ENCODE peak calls at places on chromosomes 11 and 22, in six cellular contexts. X is M059J, W is Daoy, L is ACHN, T is GM04503, E is HuH-7. K is an unnamed sample.

GRCh38 chr22:48088226-48088625 is 1325.8 kb downstream of the TBC1D22A start:
- DNase-seq in L (no peak), E (no peak), W (no peak), X (no peak), T (no peak), K (no peak)

GRCh38 chr11:47768090-47768620 is 1.0 kb upstream of the FNBP4 start:
- DNase-seq in T (peak), W (peak), L (peak), E (peak), X (peak), K (peak)

GRCh38 chr11:2180775-2181370 is 9.3 kb upstream of the TH start:
- DNase-seq in W (no peak), E (no peak), X (peak), L (no peak), T (no peak), K (no peak)

GRCh38 chr22:21698430-21699329 is 32.9 kb downstream of the PPIL2 start:
- DNase-seq in X (peak), W (no peak), T (no peak), E (no peak), L (no peak), K (no peak)

GRCh38 chr11:119218141-119218878 is 12.2 kb downstream of the CBL start:
- DNase-seq in E (no peak), T (peak), W (peak), L (peak), X (peak), K (peak)

GRCh38 chr11:1857064-1857463 is 4.2 kb downstream of the LSP1 start:
- DNase-seq in X (no peak), L (no peak), T (no peak), W (no peak), E (no peak), K (no peak)

GRCh38 chr11:64150481-64151239 is 15.3 kb downstream of the MACROD1 start:
- DNase-seq in T (no peak), X (no peak), L (no peak), E (no peak), W (no peak), K (no peak)

GRCh38 chr22:47813661-47814060 is 1051.2 kb downstream of the TBC1D22A start:
- DNase-seq in L (no peak), T (no peak), W (no peak), E (no peak), X (no peak), K (no peak)

GRCh38 chr11:66866007-66866406 is 9.1 kb downstream of the LRFN4 start:
- DNase-seq in T (no peak), W (no peak), L (no peak), X (no peak), E (no peak), K (no peak)

GRCh38 chr22:38282397-38282796 is 9.6 kb upstream of the TMEM184B start:
- DNase-seq in L (no peak), W (no peak), E (no peak), T (no peak), X (no peak), K (peak)

GRCh38 chr22:46300491-46300890 is 3.8 kb downstream of the GTSE1 start:
- DNase-seq in L (no peak), W (no peak), E (no peak), X (no peak), T (no peak), K (no peak)

GRCh38 chr11:125105921-125106320 is 5.5 kb downstream of the TMEM218 start:
- DNase-seq in W (no peak), L (no peak), E (no peak), X (no peak), T (no peak), K (no peak)

GRCh38 chr11:3939651-3940190 is 84.3 kb downstream of the STIM1 start:
- DNase-seq in E (no peak), L (no peak), T (peak), X (peak), W (no peak), K (no peak)

GRCh38 chr11:71453911-71454304 is 905 bp downstream of the NADSYN1 start:
- DNase-seq in L (no peak), T (no peak), X (no peak), W (no peak), E (no peak), K (no peak)

GRCh38 chr22:25402501-25403283 is 161.8 kb upstream of the GRK3 start:
- DNase-seq in T (no peak), W (peak), E (no peak), X (peak), L (peak), K (no peak)

GRCh38 chr11:1152316-1153104 is 5.2 kb upstream of the MUC5AC start:
- DNase-seq in T (no peak), L (peak), E (peak), W (peak), X (peak), K (peak)

GRCh38 chr22:43017525-43018290 is 2.8 kb upstream of the PACSIN2 start:
- DNase-seq in T (no peak), X (peak), L (peak), E (no peak), W (no peak), K (peak)

GRCh38 chr11:44014968-44015623 is 32.7 kb upstream of the ACCSL start:
- DNase-seq in L (no peak), E (no peak), X (peak), W (no peak), T (no peak), K (no peak)

GRCh38 chr11:66600219-66600923 is 7.4 kb downstream of the CCS start:
- DNase-seq in E (no peak), X (no peak), W (no peak), L (no peak), T (no peak), K (no peak)

GRCh38 chr22:37181681-37182080 is 6.4 kb downstream of the C1QTNF6 start:
- DNase-seq in T (no peak), E (no peak), W (no peak), X (no peak), L (no peak), K (no peak)

GRCh38 chr22:46432164-46433068 is 96.9 kb downstream of the TRMU start:
- DNase-seq in X (no peak), W (no peak), L (no peak), T (no peak), E (no peak), K (no peak)

GRCh38 chr11:9765320-9766101 is 101.6 kb downstream of the SWAP70 start:
- DNase-seq in E (peak), X (peak), W (peak), L (peak), T (peak), K (peak)

GRCh38 chr11:124740277-124740882 is 638 bp downstream of the NRGN start:
- DNase-seq in X (peak), T (no peak), E (no peak), W (peak), L (peak), K (peak)

GRCh38 chr11:10387209-10388083 is 67.6 kb upstream of the AMPD3 start:
- DNase-seq in T (peak), W (peak), X (peak), L (no peak), E (no peak), K (no peak)

GRCh38 chr11:19430346-19431058 is 189.8 kb upstream of the E2F8 start:
- DNase-seq in T (no peak), X (peak), L (no peak), E (no peak), W (no peak), K (no peak)

GRCh38 chr22:46604306-46604690 is 15.9 kb upstream of the GRAMD4 start:
- DNase-seq in W (no peak), E (no peak), T (no peak), X (no peak), L (no peak), K (no peak)

GRCh38 chr11:109680127-109680526 is 258.1 kb downstream of the C11orf87 start:
- DNase-seq in T (peak), X (peak), E (no peak), L (no peak), W (no peak), K (no peak)

GRCh38 chr11:88174627-88175003 is 628 bp downstream of the RAB38 start:
- DNase-seq in E (no peak), L (peak), W (peak), X (peak), T (peak), K (no peak)

GRCh38 chr11:112780351-112781043 is 180.7 kb upstream of the NCAM1 start:
- DNase-seq in T (peak), L (no peak), X (peak), E (no peak), W (peak), K (peak)

GRCh38 chr11:33797879-33798278 is 23.6 kb upstream of the FBXO3 start:
- DNase-seq in W (no peak), L (no peak), X (no peak), T (no peak), E (no peak), K (no peak)

GRCh38 chr22:44380716-44381500 is 68.2 kb upstream of the SHISAL1 start:
- DNase-seq in X (no peak), L (no peak), W (no peak), E (no peak), T (no peak), K (no peak)

GRCh38 chr11:2441171-2441570 is 3.1 kb downstream of the TRPM5 start:
- DNase-seq in L (no peak), T (no peak), X (no peak), E (no peak), W (no peak), K (no peak)

GRCh38 chr11:70066628-70067027 is 11.5 kb upstream of the ANO1 start:
- DNase-seq in X (no peak), E (peak), L (no peak), W (no peak), T (no peak), K (no peak)

GRCh38 chr22:37564111-37564711 is 3.9 kb downstream of the CDC42EP1 start:
- DNase-seq in W (no peak), L (no peak), T (no peak), E (no peak), X (no peak), K (no peak)

GRCh38 chr11:45806072-45806933 is 1.4 kb downstream of the SLC35C1 start:
- DNase-seq in T (no peak), W (no peak), E (no peak), L (no peak), X (no peak), K (no peak)

K was measured in HT1080.